ENCODE peak calls at places on chromosomes 12 and 14, in seven cellular contexts. S is HCT116; V is T-cell; C is OCI-M1; I is nephron progenitor cell; U is stimulated activated CD4-positive, alpha-beta T cell treated with anti-CD3 and anti-CD28 coated beads, TNF-alpha, amount 100 ng/mL, for 4 hours; A is NAMALWA. M is an unnamed sample.

GRCh38 chr12:132827763-132828703 is 636 bp downstream of the GOLGA3 start:
- DNase-seq in U (no peak), A (peak), V (peak), I (no peak), C (peak), S (no peak), M (no peak)

GRCh38 chr14:52553671-52554575 is 1.3 kb downstream of the GPR137C start:
- DNase-seq in U (peak), V (peak), A (peak), S (peak), I (peak), C (peak), M (peak)

GRCh38 chr12:57430117-57430930 is 519 bp downstream of the R3HDM2 start:
- DNase-seq in C (peak), V (peak), U (peak), I (peak), S (no peak), A (peak), M (peak)

GRCh38 chr12:9328065-9328464 is 119.9 kb upstream of the PZP start:
- DNase-seq in S (no peak), A (no peak), I (no peak), V (no peak), C (no peak), U (no peak), M (no peak)

GRCh38 chr14:60339571-60339970 is 90.5 kb downstream of the PPM1A start:
- DNase-seq in I (no peak), C (no peak), V (no peak), A (no peak), U (no peak), S (no peak), M (no peak)

GRCh38 chr12:5432011-5432400 is at the start of gene NTF3:
- DNase-seq in C (no peak), U (no peak), V (no peak), A (peak), S (no peak), I (peak), M (no peak)

GRCh38 chr14:52473557-52473956 is 78.7 kb downstream of the TXNDC16 start:
- DNase-seq in V (no peak), I (no peak), C (peak), S (peak), U (no peak), A (peak), M (no peak)

GRCh38 chr14:76550534-76550933 is 174.6 kb downstream of the ESRRB start:
- DNase-seq in S (peak), A (no peak), V (no peak), I (no peak), C (peak), U (no peak), M (no peak)

GRCh38 chr12:123384318-123384993 is 524 bp downstream of the KMT5A start:
- DNase-seq in A (peak), I (peak), V (no peak), U (no peak), C (peak), S (no peak), M (no peak)

GRCh38 chr14:64387738-64388532 is at the start of gene MTHFD1:
- DNase-seq in A (peak), I (peak), U (peak), V (peak), C (peak), S (peak), M (peak)

GRCh38 chr14:67618617-67619063 is 1.1 kb upstream of the ARG2 start:
- DNase-seq in A (peak), S (no peak), I (peak), V (no peak), C (peak), U (no peak), M (peak)

GRCh38 chr12:28878629-28879028 is 270.4 kb upstream of the FAR2 start:
- DNase-seq in S (no peak), C (no peak), A (no peak), I (no peak), V (no peak), U (no peak), M (no peak)

GRCh38 chr12:29402437-29402836 is 21.5 kb upstream of the ERGIC2 start:
- DNase-seq in A (no peak), V (no peak), U (no peak), C (no peak), S (no peak), I (no peak), M (no peak)

GRCh38 chr12:14913381-14913781 is 25.0 kb downstream of the ERP27 start:
- DNase-seq in A (no peak), V (no peak), C (no peak), U (no peak), S (peak), I (no peak), M (no peak)

GRCh38 chr14:101511620-101512395 is 49.5 kb upstream of the DIO3 start:
- DNase-seq in V (no peak), I (no peak), S (no peak), U (no peak), C (no peak), A (no peak), M (no peak)

GRCh38 chr14:59278111-59278510 is 89.6 kb downstream of the DAAM1 start:
- DNase-seq in A (no peak), C (no peak), S (peak), U (no peak), V (no peak), I (no peak), M (no peak)

GRCh38 chr14:37709419-37710195 is 114.2 kb downstream of the TTC6 start:
- DNase-seq in I (no peak), C (peak), V (no peak), U (no peak), A (no peak), S (peak), M (no peak)

GRCh38 chr14:95232894-95233584 is 75.7 kb upstream of the DICER1 start:
- DNase-seq in I (no peak), C (no peak), U (no peak), A (no peak), S (no peak), V (no peak), M (no peak)

GRCh38 chr12:4274396-4274959 is 916 bp downstream of the CCND2 start:
- DNase-seq in I (peak), U (no peak), C (peak), V (no peak), A (no peak), S (no peak), M (no peak)

GRCh38 chr12:127487031-127487430 is 779.9 kb upstream of the TMEM132C start:
- DNase-seq in A (no peak), C (no peak), I (no peak), V (no peak), U (no peak), S (no peak), M (no peak)

GRCh38 chr12:58310828-58311273 is 369.5 kb downstream of the ATP23 start:
- DNase-seq in S (peak), U (no peak), C (peak), V (no peak), I (no peak), A (no peak), M (no peak)

GRCh38 chr14:102857444-102857843 is 65.0 kb upstream of the AMN start:
- DNase-seq in S (no peak), A (no peak), U (no peak), V (no peak), C (no peak), I (no peak), M (no peak)

GRCh38 chr14:98956616-98957015 is 315.4 kb downstream of the BCL11B start:
- DNase-seq in U (no peak), S (no peak), I (no peak), A (no peak), C (no peak), V (no peak), M (no peak)

GRCh38 chr12:124422570-124423523 is 128.0 kb downstream of the RFLNA start:
- DNase-seq in S (peak), I (no peak), C (no peak), U (no peak), A (no peak), V (no peak), M (no peak)

GRCh38 chr12:12890815-12891645 is at the start of gene GPRC5A:
- DNase-seq in V (no peak), S (peak), U (no peak), C (peak), A (no peak), I (peak), M (no peak)

GRCh38 chr12:123780956-123781355 is 18.9 kb downstream of the DNAH10 start:
- DNase-seq in V (no peak), U (no peak), I (no peak), S (no peak), A (no peak), C (no peak), M (no peak)

GRCh38 chr14:81206115-81206514 is 14.6 kb downstream of the GTF2A1 start:
- DNase-seq in S (no peak), V (no peak), U (no peak), C (no peak), A (no peak), I (no peak), M (no peak)

GRCh38 chr14:46384611-46385010 is 267.0 kb downstream of the RPL10L start:
- DNase-seq in U (no peak), V (no peak), I (no peak), S (no peak), C (no peak), A (no peak), M (no peak)

GRCh38 chr14:104510216-104510615 is 69.3 kb upstream of the C14orf180 start:
- DNase-seq in I (no peak), V (no peak), U (no peak), S (no peak), C (no peak), A (no peak), M (no peak)

GRCh38 chr12:124374567-124374966 is 79.7 kb downstream of the RFLNA start:
- DNase-seq in C (no peak), U (no peak), A (no peak), V (no peak), S (no peak), I (no peak), M (no peak)

M was measured in neuronal stem cell.